ENCODE peak calls at places on chromosomes 3 and 15, in eight cellular contexts. One of them, this sample, is unnamed.

GRCh38 chr15:31179683-31180082 is 78.2 kb upstream of the TRPM1 start:
- DNase-seq in GM03348: no peak
- DNase-seq in brain microvascular endothelial cell: no peak
- DNase-seq in NCI-H345: no peak
- DNase-seq in GM12865: peak; percentile 30
- DNase-seq in mesothelial cell of epicardium: no peak
- DNase-seq in NAMALWA: no peak
- DNase-seq in GM13977: no peak
- DNase-seq in this sample: no peak

GRCh38 chr3:155556531-155556930 is 188.3 kb downstream of the PLCH1 start:
- DNase-seq in GM03348: peak; percentile 37
- DNase-seq in brain microvascular endothelial cell: no peak
- DNase-seq in NCI-H345: no peak
- DNase-seq in GM12865: no peak
- DNase-seq in mesothelial cell of epicardium: no peak
- DNase-seq in NAMALWA: no peak
- DNase-seq in GM13977: no peak
- DNase-seq in this sample: no peak

GRCh38 chr3:38454179-38454883 is 641 bp downstream of the ACVR2B start:
- DNase-seq in GM03348: peak; percentile 77
- DNase-seq in brain microvascular endothelial cell: no peak
- DNase-seq in NCI-H345: peak; percentile 42
- DNase-seq in GM12865: peak; percentile 48
- DNase-seq in mesothelial cell of epicardium: peak; percentile 60
- DNase-seq in NAMALWA: no peak
- DNase-seq in GM13977: peak; percentile 83
- DNase-seq in this sample: no peak

GRCh38 chr3:71503525-71504249 is 79.8 kb downstream of the FOXP1 start:
- DNase-seq in GM03348: peak; percentile 69
- DNase-seq in brain microvascular endothelial cell: peak; percentile 63
- DNase-seq in NCI-H345: no peak
- DNase-seq in GM12865: no peak
- DNase-seq in mesothelial cell of epicardium: no peak
- DNase-seq in NAMALWA: no peak
- DNase-seq in GM13977: no peak
- DNase-seq in this sample: no peak

GRCh38 chr3:105571005-105571404 is 204.3 kb downstream of the ALCAM start:
- DNase-seq in GM03348: no peak
- DNase-seq in brain microvascular endothelial cell: no peak
- DNase-seq in NCI-H345: no peak
- DNase-seq in GM12865: peak; percentile 10
- DNase-seq in mesothelial cell of epicardium: no peak
- DNase-seq in NAMALWA: no peak
- DNase-seq in GM13977: no peak
- DNase-seq in this sample: no peak

GRCh38 chr15:62505761-62506160 is 340.7 kb upstream of the C2CD4B start:
- DNase-seq in GM03348: no peak
- DNase-seq in brain microvascular endothelial cell: no peak
- DNase-seq in NCI-H345: no peak
- DNase-seq in GM12865: no peak
- DNase-seq in mesothelial cell of epicardium: no peak
- DNase-seq in NAMALWA: no peak
- DNase-seq in GM13977: no peak
- DNase-seq in this sample: no peak

GRCh38 chr3:143536817-143537535 is 311.3 kb downstream of the SLC9A9 start:
- DNase-seq in GM03348: peak; percentile 74
- DNase-seq in brain microvascular endothelial cell: peak; percentile 56
- DNase-seq in NCI-H345: no peak
- DNase-seq in GM12865: peak; percentile 38
- DNase-seq in mesothelial cell of epicardium: no peak
- DNase-seq in NAMALWA: peak; percentile 12
- DNase-seq in GM13977: no peak
- DNase-seq in this sample: no peak

GRCh38 chr3:191627064-191627463 is 166.1 kb downstream of the PYDC2 start:
- DNase-seq in GM03348: no peak
- DNase-seq in brain microvascular endothelial cell: no peak
- DNase-seq in NCI-H345: peak; percentile 76
- DNase-seq in GM12865: no peak
- DNase-seq in mesothelial cell of epicardium: no peak
- DNase-seq in NAMALWA: no peak
- DNase-seq in GM13977: no peak
- DNase-seq in this sample: peak; percentile 47

GRCh38 chr3:42071720-42072582 is 19.2 kb upstream of the TRAK1 start:
- DNase-seq in GM03348: peak; percentile 75
- DNase-seq in brain microvascular endothelial cell: peak; percentile 43
- DNase-seq in NCI-H345: peak; percentile 70
- DNase-seq in GM12865: peak; percentile 84
- DNase-seq in mesothelial cell of epicardium: no peak
- DNase-seq in NAMALWA: peak; percentile 83
- DNase-seq in GM13977: no peak
- DNase-seq in this sample: no peak

GRCh38 chr3:25176999-25177398 is 251.1 kb upstream of the RARB start:
- DNase-seq in GM03348: no peak
- DNase-seq in brain microvascular endothelial cell: no peak
- DNase-seq in NCI-H345: no peak
- DNase-seq in GM12865: no peak
- DNase-seq in mesothelial cell of epicardium: no peak
- DNase-seq in NAMALWA: no peak
- DNase-seq in GM13977: no peak
- DNase-seq in this sample: no peak

GRCh38 chr3:117630469-117630868 is 920.9 kb downstream of the TUSC7 start:
- DNase-seq in GM03348: no peak
- DNase-seq in brain microvascular endothelial cell: no peak
- DNase-seq in NCI-H345: no peak
- DNase-seq in GM12865: no peak
- DNase-seq in mesothelial cell of epicardium: no peak
- DNase-seq in NAMALWA: no peak
- DNase-seq in GM13977: no peak
- DNase-seq in this sample: no peak

GRCh38 chr3:118573922-118574321 is 460.7 kb downstream of the IGSF11 start:
- DNase-seq in GM03348: no peak
- DNase-seq in brain microvascular endothelial cell: no peak
- DNase-seq in NCI-H345: no peak
- DNase-seq in GM12865: no peak
- DNase-seq in mesothelial cell of epicardium: no peak
- DNase-seq in NAMALWA: no peak
- DNase-seq in GM13977: no peak
- DNase-seq in this sample: peak; percentile 81

GRCh38 chr15:92608866-92609700 is 46.5 kb downstream of the FAM174B start:
- DNase-seq in GM03348: no peak
- DNase-seq in brain microvascular endothelial cell: no peak
- DNase-seq in NCI-H345: no peak
- DNase-seq in GM12865: no peak
- DNase-seq in mesothelial cell of epicardium: no peak
- DNase-seq in NAMALWA: no peak
- DNase-seq in GM13977: no peak
- DNase-seq in this sample: no peak

GRCh38 chr15:49868348-49868747 is 247.5 kb downstream of the DTWD1 start:
- DNase-seq in GM03348: no peak
- DNase-seq in brain microvascular endothelial cell: no peak
- DNase-seq in NCI-H345: no peak
- DNase-seq in GM12865: no peak
- DNase-seq in mesothelial cell of epicardium: no peak
- DNase-seq in NAMALWA: no peak
- DNase-seq in GM13977: no peak
- DNase-seq in this sample: no peak

GRCh38 chr15:73240864-73241499 is 127.8 kb downstream of the HCN4 start:
- DNase-seq in GM03348: peak; percentile 72
- DNase-seq in brain microvascular endothelial cell: peak; percentile 60
- DNase-seq in NCI-H345: peak; percentile 34
- DNase-seq in GM12865: peak; percentile 80
- DNase-seq in mesothelial cell of epicardium: peak; percentile 79
- DNase-seq in NAMALWA: peak; percentile 85
- DNase-seq in GM13977: peak; percentile 48
- DNase-seq in this sample: peak; percentile 23

GRCh38 chr15:61216519-61216918 is 12.6 kb downstream of the RORA start:
- DNase-seq in GM03348: no peak
- DNase-seq in brain microvascular endothelial cell: no peak
- DNase-seq in NCI-H345: no peak
- DNase-seq in GM12865: no peak
- DNase-seq in mesothelial cell of epicardium: no peak
- DNase-seq in NAMALWA: no peak
- DNase-seq in GM13977: no peak
- DNase-seq in this sample: no peak

This sample was measured in NCI-H526 treated with DMSO at 0.1 percent for 48 hours.